ENCODE peak calls at places on chromosomes 13 and 19, in six cellular contexts. One of them, this sample, is unnamed. For H3K36me3, the result is how much of the 10 kb centered on the place peaks cover.

GRCh38 chr19:58476498-58477015 is 405 bp downstream of the ZNF446 start:
- DNase-seq in right atrium auricular region: no peak
- DNase-seq in ovary: no peak
- DNase-seq in psoas muscle: no peak
- DNase-seq in uterus: no peak
- DNase-seq in cardiac muscle cell: peak
- DNase-seq in this sample: peak

GRCh38 chr13:72125561-72125960 is 258.6 kb upstream of the DACH1 start:
- DNase-seq in right atrium auricular region: no peak
- DNase-seq in ovary: no peak
- DNase-seq in psoas muscle: no peak
- DNase-seq in uterus: no peak
- DNase-seq in cardiac muscle cell: no peak
- DNase-seq in this sample: no peak

GRCh38 chr13:79711631-79712030 is 230.7 kb downstream of the NDFIP2 start:
- DNase-seq in right atrium auricular region: no peak
- DNase-seq in ovary: no peak
- DNase-seq in psoas muscle: no peak
- DNase-seq in uterus: no peak
- DNase-seq in cardiac muscle cell: peak
- DNase-seq in this sample: no peak

GRCh38 chr19:572891-573825 is 762 bp downstream of the BSG start:
- DNase-seq in right atrium auricular region: no peak
- DNase-seq in ovary: peak
- DNase-seq in psoas muscle: peak
- DNase-seq in uterus: peak
- DNase-seq in cardiac muscle cell: peak
- DNase-seq in this sample: peak

GRCh38 chr19:46209051-46209450 is 20.5 kb upstream of the IGFL1 start:
- DNase-seq in right atrium auricular region: no peak
- DNase-seq in ovary: no peak
- DNase-seq in psoas muscle: no peak
- DNase-seq in uterus: no peak
- DNase-seq in cardiac muscle cell: no peak
- DNase-seq in this sample: no peak

GRCh38 chr19:30062331-30063183 is 120.5 kb downstream of the URI1 start:
- DNase-seq in right atrium auricular region: peak
- DNase-seq in ovary: no peak
- DNase-seq in psoas muscle: no peak
- DNase-seq in uterus: no peak
- DNase-seq in cardiac muscle cell: no peak
- DNase-seq in this sample: no peak

GRCh38 chr13:20461860-20462532 is 63.7 kb downstream of the CRYL1 start:
- DNase-seq in right atrium auricular region: no peak
- DNase-seq in ovary: no peak
- DNase-seq in psoas muscle: no peak
- DNase-seq in uterus: peak
- DNase-seq in cardiac muscle cell: peak
- DNase-seq in this sample: peak

GRCh38 chr13:51697855-51698254 is 106.1 kb downstream of the DHRS12 start:
- DNase-seq in right atrium auricular region: no peak
- DNase-seq in ovary: no peak
- DNase-seq in psoas muscle: no peak
- DNase-seq in uterus: no peak
- DNase-seq in cardiac muscle cell: no peak
- DNase-seq in this sample: no peak

GRCh38 chr13:99911965-99912566 is 59.5 kb downstream of the ZIC5 start:
- DNase-seq in right atrium auricular region: no peak
- DNase-seq in ovary: no peak
- DNase-seq in psoas muscle: no peak
- DNase-seq in uterus: no peak
- DNase-seq in cardiac muscle cell: no peak
- DNase-seq in this sample: no peak

GRCh38 chr13:24727731-24728601 is 36.0 kb upstream of the RNF17 start:
- DNase-seq in right atrium auricular region: peak
- DNase-seq in ovary: no peak
- DNase-seq in psoas muscle: no peak
- DNase-seq in uterus: no peak
- DNase-seq in cardiac muscle cell: peak
- DNase-seq in this sample: peak

GRCh38 chr19:2854849-2855248 is 12.3 kb upstream of the ZNF556 start:
- DNase-seq in right atrium auricular region: no peak
- DNase-seq in ovary: no peak
- DNase-seq in psoas muscle: no peak
- DNase-seq in uterus: no peak
- DNase-seq in cardiac muscle cell: no peak
- DNase-seq in this sample: no peak

GRCh38 chr19:28987177-28987576 is 225.8 kb downstream of the UQCRFS1 start:
- DNase-seq in right atrium auricular region: no peak
- DNase-seq in ovary: no peak
- DNase-seq in psoas muscle: no peak
- DNase-seq in uterus: no peak
- DNase-seq in cardiac muscle cell: no peak
- DNase-seq in this sample: no peak

GRCh38 chr19:4575267-4575793 is 15.8 kb upstream of the SEMA6B start:
- DNase-seq in right atrium auricular region: peak
- DNase-seq in ovary: peak
- DNase-seq in psoas muscle: peak
- DNase-seq in uterus: peak
- DNase-seq in cardiac muscle cell: peak
- DNase-seq in this sample: peak

GRCh38 chr19:2050991-2051770 is at the start of gene MKNK2:
- DNase-seq in right atrium auricular region: peak
- DNase-seq in ovary: peak
- DNase-seq in psoas muscle: peak
- DNase-seq in uterus: peak
- DNase-seq in cardiac muscle cell: peak
- DNase-seq in this sample: peak

GRCh38 chr13:20258208-20258962 is 26.3 kb upstream of the GJB6 start:
- DNase-seq in right atrium auricular region: no peak
- DNase-seq in ovary: peak
- DNase-seq in psoas muscle: no peak
- DNase-seq in uterus: no peak
- DNase-seq in cardiac muscle cell: no peak
- DNase-seq in this sample: no peak

GRCh38 chr13:113468461-113469147 is 15.3 kb upstream of the ADPRHL1 start:
- DNase-seq in right atrium auricular region: no peak
- DNase-seq in ovary: no peak
- DNase-seq in psoas muscle: no peak
- DNase-seq in uterus: no peak
- DNase-seq in cardiac muscle cell: no peak
- DNase-seq in this sample: no peak

GRCh38 chr13:59276436-59276835 is 887.3 kb downstream of the DIAPH3 start:
- DNase-seq in right atrium auricular region: no peak
- DNase-seq in ovary: no peak
- DNase-seq in psoas muscle: no peak
- DNase-seq in uterus: no peak
- DNase-seq in cardiac muscle cell: no peak
- DNase-seq in this sample: no peak

GRCh38 chr19:52535831-52536800 is 8.6 kb downstream of the ZNF808 start:
- DNase-seq in right atrium auricular region: peak
- DNase-seq in ovary: peak
- DNase-seq in psoas muscle: peak
- DNase-seq in uterus: peak
- DNase-seq in cardiac muscle cell: peak
- DNase-seq in this sample: peak

GRCh38 chr19:16301999-16302694 is 22.5 kb upstream of the KLF2 start:
- DNase-seq in right atrium auricular region: no peak
- DNase-seq in ovary: no peak
- DNase-seq in psoas muscle: peak
- DNase-seq in uterus: no peak
- DNase-seq in cardiac muscle cell: no peak
- DNase-seq in this sample: no peak

GRCh38 chr13:28494861-28495585 is at the start of gene FLT1:
- DNase-seq in right atrium auricular region: peak
- DNase-seq in ovary: peak
- DNase-seq in psoas muscle: peak
- DNase-seq in uterus: peak
- DNase-seq in cardiac muscle cell: peak
- DNase-seq in this sample: peak

GRCh38 chr13:104962411-104962810 is 1573.1 kb downstream of the EFNB2 start:
- DNase-seq in right atrium auricular region: no peak
- DNase-seq in ovary: no peak
- DNase-seq in psoas muscle: no peak
- DNase-seq in uterus: no peak
- DNase-seq in cardiac muscle cell: no peak
- DNase-seq in this sample: no peak

GRCh38 chr13:50512602-50513527 is 330.6 kb downstream of the DLEU7 start:
- DNase-seq in right atrium auricular region: peak
- DNase-seq in ovary: peak
- DNase-seq in psoas muscle: peak
- DNase-seq in uterus: peak
- DNase-seq in cardiac muscle cell: peak
- DNase-seq in this sample: peak

GRCh38 chr19:50381881-50382729 is 2.0 kb upstream of the POLD1 start:
- DNase-seq in right atrium auricular region: no peak
- DNase-seq in ovary: peak
- DNase-seq in psoas muscle: no peak
- DNase-seq in uterus: no peak
- DNase-seq in cardiac muscle cell: no peak
- DNase-seq in this sample: no peak

GRCh38 chr19:50380137-50380536 is 3.9 kb downstream of the NR1H2 start:
- DNase-seq in right atrium auricular region: no peak
- DNase-seq in ovary: no peak
- DNase-seq in psoas muscle: no peak
- DNase-seq in uterus: no peak
- DNase-seq in cardiac muscle cell: no peak
- DNase-seq in this sample: no peak

GRCh38 chr19:50379602-50380001 is 3.3 kb downstream of the NR1H2 start:
- DNase-seq in right atrium auricular region: no peak
- DNase-seq in ovary: no peak
- DNase-seq in psoas muscle: no peak
- DNase-seq in uterus: no peak
- DNase-seq in cardiac muscle cell: no peak
- DNase-seq in this sample: no peak

GRCh38 chr19:50378863-50379236 is 2.6 kb downstream of the NR1H2 start:
- DNase-seq in right atrium auricular region: no peak
- DNase-seq in ovary: no peak
- DNase-seq in psoas muscle: no peak
- DNase-seq in uterus: no peak
- DNase-seq in cardiac muscle cell: no peak
- DNase-seq in this sample: no peak

DNA sequence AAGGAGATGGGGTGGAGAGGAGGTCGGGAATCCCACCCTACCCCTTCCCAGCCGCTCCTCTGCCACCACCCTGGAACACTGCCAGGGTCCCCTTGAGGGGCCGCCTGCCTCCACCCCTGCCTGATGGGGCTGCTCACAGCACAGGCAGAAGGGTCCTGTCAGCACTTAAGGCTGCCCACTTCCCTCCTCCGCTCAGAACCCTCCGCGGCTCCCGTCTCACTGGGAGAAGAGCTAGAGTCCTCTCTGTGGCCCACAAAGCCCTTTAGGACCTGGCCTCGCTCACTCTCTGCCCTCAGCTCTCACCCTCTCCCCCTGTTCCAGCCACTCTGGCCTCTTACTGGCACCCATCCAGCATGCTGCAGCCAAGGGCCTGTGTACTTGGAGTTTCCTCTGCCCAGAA is 3.4 kb upstream of the POLD1 start:
- DNase-seq in right atrium auricular region: no peak
- DNase-seq in ovary: peak
- DNase-seq in psoas muscle: no peak
- DNase-seq in uterus: no peak
- DNase-seq in cardiac muscle cell: no peak
- DNase-seq in this sample: no peak
- H3K36me3 ChIP-seq in right atrium auricular region: half or more
- H3K36me3 ChIP-seq in ovary: under half
- H3K36me3 ChIP-seq in psoas muscle: half or more
- H3K36me3 ChIP-seq in uterus: under half
- H3K36me3 ChIP-seq in cardiac muscle cell: under half
- H3K36me3 ChIP-seq in this sample: under half

GRCh38 chr19:5719961-5720790 is at the start of the genes CATSPERD and LONP1:
- DNase-seq in right atrium auricular region: peak
- DNase-seq in ovary: peak
- DNase-seq in psoas muscle: peak
- DNase-seq in uterus: peak
- DNase-seq in cardiac muscle cell: peak
- DNase-seq in this sample: peak
- H3K36me3 ChIP-seq in right atrium auricular region: under half
- H3K36me3 ChIP-seq in ovary: under half
- H3K36me3 ChIP-seq in psoas muscle: under half
- H3K36me3 ChIP-seq in uterus: under half
- H3K36me3 ChIP-seq in cardiac muscle cell: under half
- H3K36me3 ChIP-seq in this sample: under half

GRCh38 chr19:33098023-33098652 is 17.2 kb downstream of the GPATCH1 start:
- DNase-seq in right atrium auricular region: no peak
- DNase-seq in ovary: no peak
- DNase-seq in psoas muscle: no peak
- DNase-seq in uterus: no peak
- DNase-seq in cardiac muscle cell: no peak
- DNase-seq in this sample: no peak

GRCh38 chr19:33094504-33095067 is 13.6 kb downstream of the GPATCH1 start:
- DNase-seq in right atrium auricular region: no peak
- DNase-seq in ovary: no peak
- DNase-seq in psoas muscle: no peak
- DNase-seq in uterus: no peak
- DNase-seq in cardiac muscle cell: no peak
- DNase-seq in this sample: no peak

GRCh38 chr19:33093420-33094210 is 12.6 kb downstream of the GPATCH1 start:
- DNase-seq in right atrium auricular region: no peak
- DNase-seq in ovary: no peak
- DNase-seq in psoas muscle: no peak
- DNase-seq in uterus: no peak
- DNase-seq in cardiac muscle cell: no peak
- DNase-seq in this sample: no peak

GRCh38 chr19:33100894-33101644 is 20.1 kb downstream of the GPATCH1 start:
- DNase-seq in right atrium auricular region: no peak
- DNase-seq in ovary: no peak
- DNase-seq in psoas muscle: no peak
- DNase-seq in uterus: no peak
- DNase-seq in cardiac muscle cell: no peak
- DNase-seq in this sample: no peak

GRCh38 chr19:33096005-33096404 is 15.0 kb downstream of the GPATCH1 start:
- DNase-seq in right atrium auricular region: no peak
- DNase-seq in ovary: no peak
- DNase-seq in psoas muscle: no peak
- DNase-seq in uterus: no peak
- DNase-seq in cardiac muscle cell: no peak
- DNase-seq in this sample: no peak
- H3K36me3 ChIP-seq in right atrium auricular region: half or more
- H3K36me3 ChIP-seq in ovary: under half
- H3K36me3 ChIP-seq in psoas muscle: half or more
- H3K36me3 ChIP-seq in uterus: under half
- H3K36me3 ChIP-seq in cardiac muscle cell: under half
- H3K36me3 ChIP-seq in this sample: half or more

GRCh38 chr19:50053119-50053518 is 27.3 kb downstream of the ZNF473 start:
- DNase-seq in right atrium auricular region: no peak
- DNase-seq in ovary: no peak
- DNase-seq in psoas muscle: no peak
- DNase-seq in uterus: no peak
- DNase-seq in cardiac muscle cell: no peak
- DNase-seq in this sample: no peak
- H3K36me3 ChIP-seq in right atrium auricular region: under half
- H3K36me3 ChIP-seq in ovary: under half
- H3K36me3 ChIP-seq in psoas muscle: under half
- H3K36me3 ChIP-seq in uterus: under half
- H3K36me3 ChIP-seq in cardiac muscle cell: under half
- H3K36me3 ChIP-seq in this sample: under half